ENCODE peak calls at places on chromosomes 13 and 19, in four cellular contexts. Q is endothelial cell, A is putamen, H is anterior cingulate cortex. Y is an unnamed sample.

GRCh38 chr13:21979156-21979819 is 308.4 kb downstream of the FGF9 start:
- DNase-seq in Q (no peak), A (no peak), H (no peak), Y (no peak)

GRCh38 chr13:40590112-40590862 is 76.2 kb downstream of the FOXO1 start:
- DNase-seq in Q (no peak), A (no peak), H (no peak), Y (no peak)

GRCh38 chr13:28325022-28325421 is 169.9 kb downstream of the FLT1 start:
- DNase-seq in Q (no peak), A (no peak), H (no peak), Y (no peak)

GRCh38 chr19:7921302-7921954 is 1.3 kb downstream of the SNAPC2 start:
- DNase-seq in Q (no peak), A (no peak), H (no peak), Y (no peak)

GRCh38 chr13:89380101-89380500 is 1708.9 kb downstream of the SLITRK5 start:
- DNase-seq in Q (no peak), A (no peak), H (no peak), Y (peak; percentile 7)

GRCh38 chr19:41263042-41263849 is 926 bp upstream of the HNRNPUL1 start:
- DNase-seq in Q (peak; percentile 46), A (no peak), H (no peak), Y (peak; percentile 87)

GRCh38 chr13:80116107-80116506 is 224.8 kb downstream of the SPRY2 start:
- DNase-seq in Q (no peak), A (peak; percentile 23), H (no peak), Y (no peak)

GRCh38 chr13:23889598-23890224 is 511 bp upstream of the MIPEP start:
- DNase-seq in Q (no peak), A (peak; percentile 34), H (no peak), Y (no peak)

GRCh38 chr19:12782174-12782423 is 6.7 kb upstream of the HOOK2 start:
- DNase-seq in Q (no peak), A (no peak), H (no peak), Y (no peak)

GRCh38 chr13:34085199-34085598 is 267.2 kb downstream of the RFC3 start:
- DNase-seq in Q (no peak), A (no peak), H (no peak), Y (no peak)

GRCh38 chr13:57624565-57625435 is 6.7 kb upstream of the PCDH17 start:
- DNase-seq in Q (peak; percentile 63), A (peak; percentile 73), H (no peak), Y (peak; percentile 76)

GRCh38 chr19:35090795-35091214 is 24.8 kb upstream of the FXYD3 start:
- DNase-seq in Q (no peak), A (no peak), H (no peak), Y (peak; percentile 55)

GRCh38 chr13:30398601-30399072 is 23.7 kb upstream of the UBE2L5 start:
- DNase-seq in Q (no peak), A (no peak), H (no peak), Y (no peak)

GRCh38 chr13:45162194-45162593 is 38.7 kb downstream of the KCTD4 start:
- DNase-seq in Q (no peak), A (no peak), H (no peak), Y (no peak)

GRCh38 chr13:75913925-75914324 is 277.8 kb downstream of the LMO7 start:
- DNase-seq in Q (no peak), A (no peak), H (no peak), Y (no peak)

GRCh38 chr19:5215431-5215830 is 125.2 kb downstream of the PTPRS start:
- DNase-seq in Q (no peak), A (no peak), H (no peak), Y (no peak)

GRCh38 chr19:575527-576506 is 3.4 kb downstream of the BSG start:
- DNase-seq in Q (no peak), A (no peak), H (peak; percentile 13), Y (no peak)

GRCh38 chr19:30704716-30705115 is 332.5 kb downstream of the ZNF536 start:
- DNase-seq in Q (no peak), A (no peak), H (no peak), Y (no peak)

GRCh38 chr13:24212674-24213073 is 52.2 kb downstream of the SPATA13 start:
- DNase-seq in Q (no peak), A (no peak), H (no peak), Y (no peak)

GRCh38 chr19:46654621-46655152 is 6.3 kb downstream of the DACT3 start:
- DNase-seq in Q (no peak), A (peak; percentile 87), H (peak; percentile 60), Y (no peak)

GRCh38 chr19:23460656-23461055 is 65.4 kb upstream of the ZNF91 start:
- DNase-seq in Q (no peak), A (no peak), H (no peak), Y (no peak)

GRCh38 chr13:90447735-90448103 is 899.8 kb upstream of the MIR17HG start:
- DNase-seq in Q (no peak), A (no peak), H (no peak), Y (no peak)

GRCh38 chr13:94056362-94056990 is 423.0 kb downstream of the DCT start:
- DNase-seq in Q (no peak), A (no peak), H (no peak), Y (no peak)

GRCh38 chr19:2542341-2543069 is 66.6 kb downstream of the GADD45B start:
- DNase-seq in Q (no peak), A (no peak), H (no peak), Y (no peak)